ENCODE peak calls at places on chromosome 1, in ten cellular contexts. V is RWPE2, N is HL-60, G is small intestine, U is left ventricle myocardium inferior, A is epithelial cell of proximal tubule, C is AG04449, H is transverse colon, D is endodermal cell, O is fibroblast of pulmonary artery. F is an unnamed sample.

GRCh38 chr1:154557939-154558609 is 388 bp downstream of the UBE2Q1 start:
- DNase-seq in V (no peak), N (peak; percentile 67), G (peak; percentile 42), U (peak; percentile 66), A (no peak), C (no peak), H (peak; percentile 55), D (peak; percentile 70), O (peak; percentile 21), F (peak; percentile 42)

GRCh38 chr1:225426395-225427248 is 1.2 kb downstream of the LBR start:
- DNase-seq in V (no peak), N (no peak), G (peak; percentile 59), U (peak; percentile 24), A (no peak), C (no peak), H (peak; percentile 53), D (peak; percentile 75), O (peak; percentile 39), F (peak; percentile 52)

GRCh38 chr1:175833502-175833901 is 90.1 kb upstream of the TNR start:
- DNase-seq in V (no peak), N (no peak), G (no peak), U (no peak), A (no peak), C (no peak), H (no peak), D (peak; percentile 70), O (no peak), F (no peak)

GRCh38 chr1:170623171-170623570 is 40.8 kb upstream of the PRRX1 start:
- DNase-seq in V (no peak), N (no peak), G (no peak), U (no peak), A (no peak), C (peak; percentile 56), H (no peak), D (no peak), O (peak; percentile 85), F (no peak)

GRCh38 chr1:22179197-22179803 is 36.4 kb upstream of the WNT4 start:
- DNase-seq in V (no peak), N (no peak), G (no peak), U (no peak), A (no peak), C (no peak), H (no peak), D (no peak), O (no peak), F (no peak)

GRCh38 chr1:37676281-37677243 is 15.8 kb upstream of the CDCA8 start:
- DNase-seq in V (no peak), N (no peak), G (no peak), U (no peak), A (no peak), C (no peak), H (peak; percentile 30), D (no peak), O (no peak), F (no peak)

GRCh38 chr1:58392083-58392482 is 154.4 kb downstream of the OMA1 start:
- DNase-seq in V (no peak), N (no peak), G (no peak), U (no peak), A (no peak), C (no peak), H (no peak), D (no peak), O (no peak), F (no peak)

GRCh38 chr1:64173300-64173940 is 30.0 kb upstream of the UBE2U start:
- DNase-seq in V (no peak), N (no peak), G (no peak), U (no peak), A (no peak), C (no peak), H (no peak), D (no peak), O (no peak), F (no peak)

GRCh38 chr1:34796990-34797389 is 4.2 kb downstream of the GJA4 start:
- DNase-seq in V (no peak), N (no peak), G (no peak), U (no peak), A (no peak), C (no peak), H (no peak), D (no peak), O (no peak), F (no peak)

GRCh38 chr1:242237051-242237450 is 238.2 kb upstream of the MAP1LC3C start:
- DNase-seq in V (no peak), N (no peak), G (no peak), U (no peak), A (no peak), C (no peak), H (no peak), D (no peak), O (no peak), F (no peak)

GRCh38 chr1:32759997-32760623 is 57.0 kb downstream of the YARS1 start:
- DNase-seq in V (peak; percentile 99), N (no peak), G (peak; percentile 98), U (no peak), A (peak; percentile 66), C (no peak), H (peak; percentile 94), D (peak; percentile 99), O (peak; percentile 42), F (peak; percentile 95)

GRCh38 chr1:19312782-19313635 is 883 bp downstream of the SLC66A1 start:
- DNase-seq in V (peak; percentile 16), N (no peak), G (no peak), U (no peak), A (no peak), C (no peak), H (no peak), D (no peak), O (no peak), F (peak; percentile 42)

GRCh38 chr1:27143408-27143807 is 11.5 kb downstream of the SLC9A1 start:
- DNase-seq in V (no peak), N (no peak), G (no peak), U (no peak), A (no peak), C (no peak), H (no peak), D (no peak), O (peak; percentile 32), F (no peak)

GRCh38 chr1:23593556-23594148 is 34.4 kb upstream of the ID3 start:
- DNase-seq in V (peak; percentile 96), N (no peak), G (no peak), U (no peak), A (no peak), C (no peak), H (no peak), D (peak; percentile 69), O (no peak), F (no peak)

GRCh38 chr1:14304381-14304865 is 294.1 kb upstream of the KAZN start:
- DNase-seq in V (no peak), N (no peak), G (no peak), U (no peak), A (peak; percentile 98), C (no peak), H (no peak), D (no peak), O (no peak), F (no peak)
- H3K4me3 ChIP-seq in V (no peak overlapping the region), N (no peak overlapping the region), G (no peak overlapping the region), U (no peak overlapping the region), A (no peak overlapping the region), C (no peak overlapping the region), H (no peak overlapping the region), D (no peak overlapping the region), O (no peak overlapping the region), F (no peak overlapping the region)

DNA sequence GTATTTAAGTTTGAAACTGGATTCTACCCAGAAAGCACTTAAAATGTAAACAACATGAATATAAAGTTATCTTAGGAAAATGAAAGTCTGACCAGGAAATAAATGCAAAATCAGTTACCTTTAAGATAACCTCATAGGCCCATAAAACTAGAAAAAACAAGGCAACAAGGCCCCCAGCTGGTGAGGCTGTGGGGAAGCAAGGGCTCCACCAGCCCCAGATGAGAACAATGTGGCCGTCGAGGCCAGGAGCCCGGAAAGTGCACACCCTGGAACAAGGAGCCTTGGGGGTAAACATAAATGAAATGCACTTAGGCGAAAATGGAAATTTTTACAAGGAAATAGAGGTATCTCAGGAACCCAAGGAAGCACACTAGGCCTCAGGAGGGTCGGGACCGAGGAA is 37.9 kb upstream of the BMP8B start:
- DNase-seq in V (no peak), N (no peak), G (peak; percentile 42), U (no peak), A (no peak), C (no peak), H (no peak), D (no peak), O (no peak), F (peak; percentile 53)
- H3K4me3 ChIP-seq in V (no peak overlapping the region), N (no peak overlapping the region), G (no peak overlapping the region), U (no peak overlapping the region), A (no peak overlapping the region), C (no peak overlapping the region), H (no peak overlapping the region), D (no peak overlapping the region), O (no peak overlapping the region), F (no peak overlapping the region)

GRCh38 chr1:117051224-117052064 is 8.7 kb upstream of the TTF2 start:
- DNase-seq in V (no peak), N (no peak), G (peak; percentile 75), U (no peak), A (no peak), C (no peak), H (peak; percentile 66), D (no peak), O (peak; percentile 36), F (peak; percentile 69)
- H3K4me3 ChIP-seq in V (no peak overlapping the region), N (no peak overlapping the region), G (no peak overlapping the region), U (peak overlapping the region; percentile 43), A (no peak overlapping the region), C (no peak overlapping the region), H (peak overlapping the region; percentile 4), D (no peak overlapping the region), O (no peak overlapping the region), F (no peak overlapping the region)

GRCh38 chr1:150259217-150259616 is 1.6 kb downstream of the CA14 start:
- DNase-seq in V (no peak), N (no peak), G (no peak), U (no peak), A (no peak), C (no peak), H (no peak), D (peak; percentile 60), O (no peak), F (no peak)
- H3K4me3 ChIP-seq in V (no peak overlapping the region), N (no peak overlapping the region), G (no peak overlapping the region), U (peak overlapping the region; percentile 58), A (no peak overlapping the region), C (no peak overlapping the region), H (no peak overlapping the region), D (peak overlapping the region; percentile 79), O (no peak overlapping the region), F (no peak overlapping the region)

GRCh38 chr1:1294250-1294890 is 13.4 kb downstream of the ACAP3 start:
- DNase-seq in V (no peak), N (no peak), G (no peak), U (no peak), A (no peak), C (no peak), H (no peak), D (no peak), O (no peak), F (no peak)
- H3K4me3 ChIP-seq in V (no peak overlapping the region), N (no peak overlapping the region), G (no peak overlapping the region), U (no peak overlapping the region), A (no peak overlapping the region), C (no peak overlapping the region), H (no peak overlapping the region), D (no peak overlapping the region), O (no peak overlapping the region), F (no peak overlapping the region)